ENCODE peak calls at places on chromosomes 1 and 21, in four cellular contexts. One of them, this sample, is unnamed.

GRCh38 chr1:229710746-229711145 is 84.7 kb downstream of the URB2 start:
- DNase-seq in stimulated activated CD4-positive, alpha-beta T cell treated with anti-CD3 and anti-CD28 coated beads, Interleukin-1b, Interleukin-23, amount 100 ng/mL, for 24 hours: no peak
- DNase-seq in CD14-positive monocyte: no peak
- DNase-seq in NCI-H2171 treated with DMSO at 0.1 percent for 48 hours: no peak
- DNase-seq in this sample: no peak

GRCh38 chr1:183952101-183952500 is 85.4 kb downstream of the COLGALT2 start:
- DNase-seq in NCI-H2171 treated with DMSO at 0.1 percent for 48 hours: no peak
- DNase-seq in CD14-positive monocyte: no peak
- DNase-seq in stimulated activated CD4-positive, alpha-beta T cell treated with anti-CD3 and anti-CD28 coated beads, Interleukin-1b, Interleukin-23, amount 100 ng/mL, for 24 hours: no peak
- DNase-seq in this sample: no peak

GRCh38 chr1:223680188-223680587 is 14.7 kb upstream of the CAPN8 start:
- DNase-seq in CD14-positive monocyte: no peak
- DNase-seq in NCI-H2171 treated with DMSO at 0.1 percent for 48 hours: no peak
- DNase-seq in stimulated activated CD4-positive, alpha-beta T cell treated with anti-CD3 and anti-CD28 coated beads, Interleukin-1b, Interleukin-23, amount 100 ng/mL, for 24 hours: no peak
- DNase-seq in this sample: no peak

GRCh38 chr1:201504179-201504631 is 2.7 kb downstream of the CSRP1 start:
- DNase-seq in stimulated activated CD4-positive, alpha-beta T cell treated with anti-CD3 and anti-CD28 coated beads, Interleukin-1b, Interleukin-23, amount 100 ng/mL, for 24 hours: no peak
- DNase-seq in CD14-positive monocyte: no peak
- DNase-seq in NCI-H2171 treated with DMSO at 0.1 percent for 48 hours: no peak
- DNase-seq in this sample: no peak

GRCh38 chr1:212142883-212143530 is 107.5 kb downstream of the DTL start:
- DNase-seq in NCI-H2171 treated with DMSO at 0.1 percent for 48 hours: no peak
- DNase-seq in CD14-positive monocyte: no peak
- DNase-seq in stimulated activated CD4-positive, alpha-beta T cell treated with anti-CD3 and anti-CD28 coated beads, Interleukin-1b, Interleukin-23, amount 100 ng/mL, for 24 hours: no peak
- DNase-seq in this sample: no peak

GRCh38 chr21:29149771-29150425 is 19.5 kb downstream of the MAP3K7CL start:
- DNase-seq in NCI-H2171 treated with DMSO at 0.1 percent for 48 hours: no peak
- DNase-seq in stimulated activated CD4-positive, alpha-beta T cell treated with anti-CD3 and anti-CD28 coated beads, Interleukin-1b, Interleukin-23, amount 100 ng/mL, for 24 hours: no peak
- DNase-seq in CD14-positive monocyte: no peak
- DNase-seq in this sample: no peak

GRCh38 chr1:213622365-213623087 is 365.2 kb upstream of the PROX1 start:
- DNase-seq in CD14-positive monocyte: no peak
- DNase-seq in NCI-H2171 treated with DMSO at 0.1 percent for 48 hours: no peak
- DNase-seq in stimulated activated CD4-positive, alpha-beta T cell treated with anti-CD3 and anti-CD28 coated beads, Interleukin-1b, Interleukin-23, amount 100 ng/mL, for 24 hours: no peak
- DNase-seq in this sample: no peak

GRCh38 chr1:178271471-178271870 is 177.6 kb downstream of the RASAL2 start:
- DNase-seq in CD14-positive monocyte: no peak
- DNase-seq in NCI-H2171 treated with DMSO at 0.1 percent for 48 hours: no peak
- DNase-seq in stimulated activated CD4-positive, alpha-beta T cell treated with anti-CD3 and anti-CD28 coated beads, Interleukin-1b, Interleukin-23, amount 100 ng/mL, for 24 hours: no peak
- DNase-seq in this sample: no peak

GRCh38 chr21:38761531-38761930 is 44.2 kb upstream of the ETS2 start:
- DNase-seq in CD14-positive monocyte: no peak
- DNase-seq in stimulated activated CD4-positive, alpha-beta T cell treated with anti-CD3 and anti-CD28 coated beads, Interleukin-1b, Interleukin-23, amount 100 ng/mL, for 24 hours: no peak
- DNase-seq in NCI-H2171 treated with DMSO at 0.1 percent for 48 hours: no peak
- DNase-seq in this sample: no peak

GRCh38 chr1:24679725-24680124 is 36.6 kb downstream of the SRRM1 start:
- DNase-seq in CD14-positive monocyte: no peak
- DNase-seq in stimulated activated CD4-positive, alpha-beta T cell treated with anti-CD3 and anti-CD28 coated beads, Interleukin-1b, Interleukin-23, amount 100 ng/mL, for 24 hours: no peak
- DNase-seq in NCI-H2171 treated with DMSO at 0.1 percent for 48 hours: no peak
- DNase-seq in this sample: no peak

GRCh38 chr1:43864111-43865045 is 69.2 kb upstream of the ARTN start:
- DNase-seq in NCI-H2171 treated with DMSO at 0.1 percent for 48 hours: no peak
- DNase-seq in CD14-positive monocyte: no peak
- DNase-seq in stimulated activated CD4-positive, alpha-beta T cell treated with anti-CD3 and anti-CD28 coated beads, Interleukin-1b, Interleukin-23, amount 100 ng/mL, for 24 hours: no peak
- DNase-seq in this sample: no peak

GRCh38 chr1:218524526-218524925 is 179.4 kb downstream of the TGFB2 start:
- DNase-seq in CD14-positive monocyte: no peak
- DNase-seq in stimulated activated CD4-positive, alpha-beta T cell treated with anti-CD3 and anti-CD28 coated beads, Interleukin-1b, Interleukin-23, amount 100 ng/mL, for 24 hours: no peak
- DNase-seq in NCI-H2171 treated with DMSO at 0.1 percent for 48 hours: no peak
- DNase-seq in this sample: no peak

GRCh38 chr1:26744075-26744958 is 43.4 kb upstream of the PIGV start:
- DNase-seq in CD14-positive monocyte: peak
- DNase-seq in stimulated activated CD4-positive, alpha-beta T cell treated with anti-CD3 and anti-CD28 coated beads, Interleukin-1b, Interleukin-23, amount 100 ng/mL, for 24 hours: peak
- DNase-seq in NCI-H2171 treated with DMSO at 0.1 percent for 48 hours: no peak
- DNase-seq in this sample: peak

GRCh38 chr1:216034506-216034905 is 388.7 kb downstream of the USH2A start:
- DNase-seq in CD14-positive monocyte: no peak
- DNase-seq in stimulated activated CD4-positive, alpha-beta T cell treated with anti-CD3 and anti-CD28 coated beads, Interleukin-1b, Interleukin-23, amount 100 ng/mL, for 24 hours: no peak
- DNase-seq in NCI-H2171 treated with DMSO at 0.1 percent for 48 hours: no peak
- DNase-seq in this sample: peak

GRCh38 chr1:33698316-33699035 is 165.4 kb upstream of the HMGB4 start:
- DNase-seq in NCI-H2171 treated with DMSO at 0.1 percent for 48 hours: peak
- DNase-seq in CD14-positive monocyte: no peak
- DNase-seq in stimulated activated CD4-positive, alpha-beta T cell treated with anti-CD3 and anti-CD28 coated beads, Interleukin-1b, Interleukin-23, amount 100 ng/mL, for 24 hours: no peak
- DNase-seq in this sample: peak

GRCh38 chr21:33401617-33401967 is 1.6 kb upstream of the IFNGR2 start:
- DNase-seq in CD14-positive monocyte: no peak
- DNase-seq in stimulated activated CD4-positive, alpha-beta T cell treated with anti-CD3 and anti-CD28 coated beads, Interleukin-1b, Interleukin-23, amount 100 ng/mL, for 24 hours: no peak
- DNase-seq in NCI-H2171 treated with DMSO at 0.1 percent for 48 hours: peak
- DNase-seq in this sample: peak

GRCh38 chr1:35499652-35500176 is 57.5 kb downstream of the KIAA0319L start:
- DNase-seq in NCI-H2171 treated with DMSO at 0.1 percent for 48 hours: peak
- DNase-seq in stimulated activated CD4-positive, alpha-beta T cell treated with anti-CD3 and anti-CD28 coated beads, Interleukin-1b, Interleukin-23, amount 100 ng/mL, for 24 hours: no peak
- DNase-seq in CD14-positive monocyte: no peak
- DNase-seq in this sample: peak

GRCh38 chr1:165577707-165578106 is 33.9 kb downstream of the LRRC52 start:
- DNase-seq in CD14-positive monocyte: no peak
- DNase-seq in stimulated activated CD4-positive, alpha-beta T cell treated with anti-CD3 and anti-CD28 coated beads, Interleukin-1b, Interleukin-23, amount 100 ng/mL, for 24 hours: no peak
- DNase-seq in NCI-H2171 treated with DMSO at 0.1 percent for 48 hours: no peak
- DNase-seq in this sample: no peak

GRCh38 chr1:180896161-180896560 is 16.5 kb upstream of the KIAA1614 start:
- DNase-seq in CD14-positive monocyte: no peak
- DNase-seq in NCI-H2171 treated with DMSO at 0.1 percent for 48 hours: no peak
- DNase-seq in stimulated activated CD4-positive, alpha-beta T cell treated with anti-CD3 and anti-CD28 coated beads, Interleukin-1b, Interleukin-23, amount 100 ng/mL, for 24 hours: no peak
- DNase-seq in this sample: no peak

GRCh38 chr1:159911668-159912067 is 11.7 kb upstream of the CFAP45 start:
- DNase-seq in stimulated activated CD4-positive, alpha-beta T cell treated with anti-CD3 and anti-CD28 coated beads, Interleukin-1b, Interleukin-23, amount 100 ng/mL, for 24 hours: no peak
- DNase-seq in NCI-H2171 treated with DMSO at 0.1 percent for 48 hours: no peak
- DNase-seq in CD14-positive monocyte: peak
- DNase-seq in this sample: no peak

GRCh38 chr1:164524810-164525209 is 34.2 kb upstream of the PBX1 start:
- DNase-seq in NCI-H2171 treated with DMSO at 0.1 percent for 48 hours: no peak
- DNase-seq in CD14-positive monocyte: no peak
- DNase-seq in stimulated activated CD4-positive, alpha-beta T cell treated with anti-CD3 and anti-CD28 coated beads, Interleukin-1b, Interleukin-23, amount 100 ng/mL, for 24 hours: no peak
- DNase-seq in this sample: no peak

GRCh38 chr1:73343947-73344346 is 854.0 kb downstream of the LRRIQ3 start:
- DNase-seq in NCI-H2171 treated with DMSO at 0.1 percent for 48 hours: no peak
- DNase-seq in CD14-positive monocyte: no peak
- DNase-seq in stimulated activated CD4-positive, alpha-beta T cell treated with anti-CD3 and anti-CD28 coated beads, Interleukin-1b, Interleukin-23, amount 100 ng/mL, for 24 hours: no peak
- DNase-seq in this sample: no peak

GRCh38 chr1:61782771-61783170 is 40.5 kb downstream of the PATJ start:
- DNase-seq in stimulated activated CD4-positive, alpha-beta T cell treated with anti-CD3 and anti-CD28 coated beads, Interleukin-1b, Interleukin-23, amount 100 ng/mL, for 24 hours: no peak
- DNase-seq in NCI-H2171 treated with DMSO at 0.1 percent for 48 hours: no peak
- DNase-seq in CD14-positive monocyte: no peak
- DNase-seq in this sample: no peak

GRCh38 chr1:227318852-227319607 is 738 bp upstream of the CDC42BPA start:
- DNase-seq in CD14-positive monocyte: no peak
- DNase-seq in stimulated activated CD4-positive, alpha-beta T cell treated with anti-CD3 and anti-CD28 coated beads, Interleukin-1b, Interleukin-23, amount 100 ng/mL, for 24 hours: no peak
- DNase-seq in NCI-H2171 treated with DMSO at 0.1 percent for 48 hours: peak
- DNase-seq in this sample: peak